ENCODE peak calls at places on chromosomes 3 and 15, in six cellular contexts. B is HepG2, D is H1, I is SK-N-SH, L is K562, N is GM12878. K is an unnamed sample.

GRCh38 chr3:126518779-126519177 is 1.2 kb upstream of the UROC1 start:
- DNase-seq in B (peak), D (no peak), I (no peak), L (no peak), N (no peak), K (no peak)

GRCh38 chr15:98775498-98776230 is 127.3 kb downstream of the IGF1R start:
- DNase-seq in B (no peak), D (no peak), I (no peak), L (no peak), N (no peak), K (no peak)

GRCh38 chr15:63344737-63345390 is 36.8 kb downstream of the CA12 start:
- DNase-seq in B (no peak), D (no peak), I (no peak), L (peak), N (no peak), K (no peak)

GRCh38 chr3:5264093-5264610 is 76.6 kb downstream of the EDEM1 start:
- DNase-seq in B (no peak), D (no peak), I (no peak), L (no peak), N (no peak), K (no peak)

GRCh38 chr3:100209948-100210776 is 50.6 kb upstream of the TBC1D23 start:
- DNase-seq in B (peak), D (no peak), I (no peak), L (no peak), N (peak), K (no peak)

GRCh38 chr3:88195951-88196434 is 46.2 kb downstream of the C3orf38 start:
- DNase-seq in B (no peak), D (no peak), I (no peak), L (peak), N (no peak), K (no peak)

GRCh38 chr15:72785452-72786243 is 2.1 kb upstream of the ADPGK start:
- DNase-seq in B (no peak), D (no peak), I (no peak), L (no peak), N (no peak), K (no peak)

GRCh38 chr15:52294881-52295420 is 653 bp downstream of the MYO5C start:
- DNase-seq in B (peak), D (no peak), I (peak), L (no peak), N (no peak), K (no peak)

GRCh38 chr15:48966595-48967301 is 3.0 kb upstream of the SHC4 start:
- DNase-seq in B (no peak), D (no peak), I (no peak), L (no peak), N (peak), K (peak)

GRCh38 chr3:13346481-13347389 is 73.4 kb downstream of the NUP210 start:
- DNase-seq in B (no peak), D (no peak), I (peak), L (no peak), N (no peak), K (no peak)

GRCh38 chr3:57943525-57944312 is 64.5 kb upstream of the FLNB start:
- DNase-seq in B (no peak), D (no peak), I (no peak), L (no peak), N (no peak), K (no peak)

GRCh38 chr3:49362579-49362978 is 4.4 kb upstream of the GPX1 start:
- DNase-seq in B (no peak), D (no peak), I (no peak), L (no peak), N (no peak), K (no peak)

GRCh38 chr3:169948559-169949371 is 17.8 kb upstream of the SEC62 start:
- DNase-seq in B (no peak), D (no peak), I (no peak), L (no peak), N (no peak), K (no peak)

GRCh38 chr3:146160964-146161724 is at the start of gene PLOD2:
- DNase-seq in B (peak), D (peak), I (peak), L (peak), N (no peak), K (no peak)

GRCh38 chr15:43776718-43777292 is at the start of gene ELL3:
- DNase-seq in B (peak), D (peak), I (peak), L (peak), N (no peak), K (peak)

GRCh38 chr3:197083486-197083885 is 53.9 kb upstream of the MELTF start:
- DNase-seq in B (no peak), D (no peak), I (no peak), L (no peak), N (no peak), K (no peak)

GRCh38 chr3:120348065-120348980 is 831 bp downstream of the LRRC58 start:
- DNase-seq in B (peak), D (peak), I (peak), L (no peak), N (no peak), K (peak)

DNA sequence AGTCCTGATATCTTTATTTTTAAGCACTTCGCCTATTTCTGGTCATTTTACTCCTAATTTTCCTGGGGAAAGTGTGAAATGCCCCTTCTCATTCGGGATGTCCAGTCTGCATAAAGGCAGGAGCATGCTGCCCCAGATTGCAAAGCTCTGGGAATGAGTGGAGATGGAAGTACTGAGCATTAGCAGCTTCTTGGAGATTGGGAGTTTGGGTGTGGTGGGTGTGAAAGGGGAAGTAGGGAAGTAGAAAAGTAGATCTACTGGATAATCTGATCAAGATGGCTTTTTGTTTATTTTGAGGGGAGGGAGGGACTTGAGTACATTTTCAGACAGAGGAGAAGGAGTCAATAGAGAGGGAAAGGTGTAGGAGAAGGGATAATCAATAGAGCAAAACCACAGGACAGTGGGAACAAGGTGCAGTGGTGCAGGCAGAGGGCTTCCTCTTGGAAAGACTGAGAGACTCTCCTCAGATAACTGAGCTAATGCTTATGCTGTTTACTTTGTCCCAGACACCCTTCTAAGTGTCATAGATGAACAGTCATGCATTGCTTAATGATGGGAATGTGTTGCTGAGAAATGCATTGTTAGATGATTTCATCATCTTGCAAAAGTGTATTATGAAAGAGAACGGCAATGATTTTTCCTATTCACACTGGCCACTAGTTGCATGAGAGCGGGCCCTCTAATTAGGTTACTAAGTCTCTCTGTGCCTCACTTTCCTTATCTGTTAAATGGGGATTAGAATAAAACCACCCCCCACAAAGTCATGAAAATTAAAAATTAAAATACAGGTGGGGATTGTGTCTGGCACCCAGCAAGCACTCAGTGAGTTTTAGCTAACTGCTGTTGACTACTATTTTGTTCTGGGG is 45.5 kb downstream of the PHLDB2 start:
- DNase-seq in B (peak), D (no peak), I (no peak), L (no peak), N (no peak), K (no peak)
- TF ChIP-seq GABPA in B (no peak), D (no peak), I (no peak), L (no peak), N (no peak), K (no peak)

GRCh38 chr15:74242296-74242929 is 6.3 kb downstream of the CCDC33 start:
- DNase-seq in B (peak), D (no peak), I (peak), L (peak), N (no peak), K (no peak)
- TF ChIP-seq GABPA in B (no peak), D (no peak), I (no peak), L (no peak), N (no peak), K (no peak)

GRCh38 chr15:69593981-69594966 is 141.7 kb downstream of the RPLP1 start:
- DNase-seq in B (peak), D (no peak), I (no peak), L (no peak), N (no peak), K (peak)
- TF ChIP-seq GABPA in B (no peak), D (no peak), I (no peak), L (no peak), N (no peak), K (no peak)

GRCh38 chr15:88898736-88899135 is 3.4 kb upstream of the HAPLN3 start:
- DNase-seq in B (no peak), D (no peak), I (no peak), L (no peak), N (no peak), K (no peak)

GRCh38 chr15:88896339-88897033 is 1.1 kb upstream of the HAPLN3 start:
- DNase-seq in B (no peak), D (no peak), I (no peak), L (no peak), N (no peak), K (no peak)

GRCh38 chr15:88897142-88897455 is 1.8 kb upstream of the HAPLN3 start:
- DNase-seq in B (no peak), D (no peak), I (no peak), L (no peak), N (no peak), K (no peak)

GRCh38 chr15:88899251-88899650 is 3.9 kb upstream of the HAPLN3 start:
- DNase-seq in B (no peak), D (no peak), I (no peak), L (no peak), N (no peak), K (no peak)

GRCh38 chr15:88897456-88898194 is 2.3 kb upstream of the HAPLN3 start:
- DNase-seq in B (peak), D (no peak), I (peak), L (peak), N (no peak), K (peak)
- TF ChIP-seq GABPA in B (no peak), D (no peak), I (no peak), L (no peak), N (no peak), K (no peak)

DNA sequence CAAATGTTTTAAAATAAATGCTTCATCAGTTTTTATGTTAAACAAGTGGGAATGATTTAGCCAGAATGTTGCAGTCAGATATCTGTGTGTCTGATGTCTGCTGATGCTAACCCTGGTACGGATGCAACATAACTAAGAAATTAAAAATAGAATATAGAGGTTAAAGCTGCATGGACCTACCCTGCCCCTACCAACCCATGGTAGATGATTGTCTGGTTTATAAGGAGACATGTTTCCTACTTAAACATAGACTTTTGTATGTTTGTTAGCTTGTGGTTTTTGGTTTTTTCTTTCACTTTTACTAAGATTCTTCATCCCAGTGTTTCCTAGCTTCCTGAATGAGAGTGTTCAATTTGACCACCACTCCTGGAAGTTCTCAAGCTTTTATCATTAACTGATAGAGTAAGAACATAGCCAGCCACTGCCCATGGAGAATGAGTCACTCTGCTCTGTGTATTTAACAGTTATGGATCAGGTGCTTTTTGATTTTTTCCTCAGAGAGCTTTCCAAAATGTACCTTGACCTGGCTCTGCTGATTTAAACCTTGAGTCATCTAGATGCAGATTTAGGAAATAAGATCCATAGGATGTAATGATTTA is 70.7 kb upstream of the VEPH1 start:
- DNase-seq in B (no peak), D (no peak), I (no peak), L (no peak), N (no peak), K (no peak)
- TF ChIP-seq GABPA in B (no peak), D (no peak), I (no peak), L (no peak), N (no peak), K (no peak)

GRCh38 chr3:98809561-98809960 is 46.4 kb downstream of the ST3GAL6 start:
- DNase-seq in B (no peak), D (no peak), I (no peak), L (no peak), N (no peak), K (no peak)
- TF ChIP-seq GABPA in B (no peak), D (no peak), I (no peak), L (no peak), N (no peak), K (no peak)

GRCh38 chr3:141234283-141234682 is 2.7 kb downstream of the PXYLP1 start:
- DNase-seq in B (no peak), D (no peak), I (no peak), L (no peak), N (no peak), K (no peak)
- TF ChIP-seq GABPA in B (no peak), D (no peak), I (no peak), L (no peak), N (no peak), K (no peak)

GRCh38 chr15:35038655-35039534 is 46.2 kb downstream of the NANOGP8 start:
- DNase-seq in B (no peak), D (no peak), I (no peak), L (no peak), N (no peak), K (no peak)
- TF ChIP-seq GABPA in B (no peak), D (no peak), I (no peak), L (no peak), N (no peak), K (no peak)

DNA sequence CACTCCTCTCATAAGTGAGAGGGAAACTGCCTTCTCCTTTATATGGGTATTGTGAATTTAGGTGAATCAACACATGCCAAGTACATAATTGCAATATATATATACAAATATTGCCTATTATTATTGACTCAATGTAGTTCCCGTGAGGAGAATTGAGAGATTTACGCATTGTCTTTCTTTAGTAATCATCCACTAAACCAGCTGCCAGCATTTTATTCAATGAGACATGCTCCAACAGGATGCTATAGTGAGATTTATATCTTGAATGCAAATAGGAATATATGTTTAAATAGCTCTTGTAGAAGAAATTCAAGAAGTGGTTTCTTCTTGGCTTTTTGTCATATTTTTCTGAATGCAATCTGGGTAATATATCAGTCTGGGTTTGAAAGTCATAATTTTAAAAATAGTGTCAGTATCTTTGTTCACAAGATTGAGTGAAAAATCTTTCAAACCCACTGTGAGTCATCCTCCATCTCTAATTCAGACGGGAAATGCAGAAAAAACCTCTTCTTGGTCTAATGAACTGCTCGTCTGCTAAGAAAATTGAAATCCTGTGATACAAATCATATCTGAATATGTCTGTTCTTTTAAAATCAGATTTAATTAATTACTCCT is 515.8 kb downstream of the GABRG3 start:
- DNase-seq in B (no peak), D (no peak), I (no peak), L (no peak), N (no peak), K (no peak)
- TF ChIP-seq GABPA in B (no peak), D (no peak), I (no peak), L (no peak), N (no peak), K (no peak)